ENCODE peak calls at places on chromosomes 1 and 21, in eight cellular contexts. One of them, this sample, is unnamed.

GRCh38 chr1:29410476-29410875 is 174.2 kb downstream of the PTPRU start:
- DNase-seq in neural crest cell: no peak
- DNase-seq in adipocyte: no peak
- DNase-seq in HuH-7.5: no peak
- DNase-seq in breast epithelium: no peak
- DNase-seq in GM12865: no peak
- DNase-seq in esophagus muscularis mucosa: no peak
- DNase-seq in activated naive CD4-positive, alpha-beta T cell: no peak
- DNase-seq in this sample: no peak

GRCh38 chr1:119743776-119744597 is 24.7 kb downstream of the HMGCS2 start:
- DNase-seq in neural crest cell: peak
- DNase-seq in adipocyte: peak
- DNase-seq in HuH-7.5: peak
- DNase-seq in breast epithelium: peak
- DNase-seq in GM12865: peak
- DNase-seq in esophagus muscularis mucosa: no peak
- DNase-seq in activated naive CD4-positive, alpha-beta T cell: no peak
- DNase-seq in this sample: peak

GRCh38 chr21:43191971-43192370 is 23.2 kb downstream of the CRYAA start:
- DNase-seq in neural crest cell: no peak
- DNase-seq in adipocyte: no peak
- DNase-seq in HuH-7.5: no peak
- DNase-seq in breast epithelium: peak
- DNase-seq in GM12865: no peak
- DNase-seq in esophagus muscularis mucosa: no peak
- DNase-seq in activated naive CD4-positive, alpha-beta T cell: no peak
- DNase-seq in this sample: no peak

GRCh38 chr21:25925936-25926335 is 191.2 kb downstream of the GABPA start:
- DNase-seq in neural crest cell: no peak
- DNase-seq in adipocyte: no peak
- DNase-seq in HuH-7.5: no peak
- DNase-seq in breast epithelium: no peak
- DNase-seq in GM12865: no peak
- DNase-seq in esophagus muscularis mucosa: no peak
- DNase-seq in activated naive CD4-positive, alpha-beta T cell: no peak
- DNase-seq in this sample: no peak

GRCh38 chr1:41776896-41777431 is 141.8 kb downstream of the HIVEP3 start:
- DNase-seq in neural crest cell: no peak
- DNase-seq in adipocyte: no peak
- DNase-seq in HuH-7.5: no peak
- DNase-seq in breast epithelium: peak
- DNase-seq in GM12865: no peak
- DNase-seq in esophagus muscularis mucosa: no peak
- DNase-seq in activated naive CD4-positive, alpha-beta T cell: no peak
- DNase-seq in this sample: no peak

GRCh38 chr21:34765619-34766018 is 96.8 kb downstream of the CLIC6 start:
- DNase-seq in neural crest cell: no peak
- DNase-seq in adipocyte: no peak
- DNase-seq in HuH-7.5: no peak
- DNase-seq in breast epithelium: no peak
- DNase-seq in GM12865: no peak
- DNase-seq in esophagus muscularis mucosa: no peak
- DNase-seq in activated naive CD4-positive, alpha-beta T cell: no peak
- DNase-seq in this sample: no peak

GRCh38 chr1:4825841-4826450 is 171.5 kb downstream of the AJAP1 start:
- DNase-seq in neural crest cell: no peak
- DNase-seq in adipocyte: no peak
- DNase-seq in HuH-7.5: peak
- DNase-seq in breast epithelium: no peak
- DNase-seq in GM12865: peak
- DNase-seq in esophagus muscularis mucosa: peak
- DNase-seq in activated naive CD4-positive, alpha-beta T cell: no peak
- DNase-seq in this sample: no peak

GRCh38 chr1:8456306-8456912 is 138.5 kb downstream of the SLC45A1 start:
- DNase-seq in neural crest cell: no peak
- DNase-seq in adipocyte: peak
- DNase-seq in HuH-7.5: no peak
- DNase-seq in breast epithelium: no peak
- DNase-seq in GM12865: no peak
- DNase-seq in esophagus muscularis mucosa: no peak
- DNase-seq in activated naive CD4-positive, alpha-beta T cell: no peak
- DNase-seq in this sample: no peak

GRCh38 chr1:14435368-14436023 is 163.0 kb upstream of the KAZN start:
- DNase-seq in neural crest cell: no peak
- DNase-seq in adipocyte: no peak
- DNase-seq in HuH-7.5: peak
- DNase-seq in breast epithelium: no peak
- DNase-seq in GM12865: no peak
- DNase-seq in esophagus muscularis mucosa: no peak
- DNase-seq in activated naive CD4-positive, alpha-beta T cell: no peak
- DNase-seq in this sample: no peak

GRCh38 chr1:182680901-182681300 is 3.5 kb downstream of the RGS8 start:
- DNase-seq in neural crest cell: no peak
- DNase-seq in adipocyte: peak
- DNase-seq in HuH-7.5: no peak
- DNase-seq in breast epithelium: no peak
- DNase-seq in GM12865: no peak
- DNase-seq in esophagus muscularis mucosa: no peak
- DNase-seq in activated naive CD4-positive, alpha-beta T cell: no peak
- DNase-seq in this sample: no peak

GRCh38 chr1:109929588-109930251 is 19.1 kb downstream of the CSF1 start:
- DNase-seq in neural crest cell: no peak
- DNase-seq in adipocyte: no peak
- DNase-seq in HuH-7.5: no peak
- DNase-seq in breast epithelium: no peak
- DNase-seq in GM12865: no peak
- DNase-seq in esophagus muscularis mucosa: no peak
- DNase-seq in activated naive CD4-positive, alpha-beta T cell: no peak
- DNase-seq in this sample: no peak

GRCh38 chr1:156262461-156263287 is 14.8 kb upstream of the PAQR6 start:
- DNase-seq in neural crest cell: no peak
- DNase-seq in adipocyte: peak
- DNase-seq in HuH-7.5: no peak
- DNase-seq in breast epithelium: no peak
- DNase-seq in GM12865: no peak
- DNase-seq in esophagus muscularis mucosa: no peak
- DNase-seq in activated naive CD4-positive, alpha-beta T cell: no peak
- DNase-seq in this sample: peak

This sample was measured in AG09309.